ENCODE peak calls at places on chromosomes 7 and 10, in nine cellular contexts. X is stimulated activated CD4-positive, alpha-beta T cell treated with anti-CD3 and anti-CD28 coated beads, Interleukin-2, amount 100 ng/mL, for 24 hours; Z is foreskin fibroblast; S is fibroblast of mammary gland; Y is erythroblast; W is astrocyte of the hippocampus; L is HEK293T; G is NCI-H146; A is EL. H is an unnamed sample.

GRCh38 chr10:96690755-96691730 is 29.3 kb downstream of the PIK3AP1 start:
- DNase-seq in X (no peak), Z (no peak), S (no peak), Y (peak), W (peak), L (no peak), G (no peak), A (peak), H (no peak)

GRCh38 chr7:27148031-27148775 is 629 bp upstream of the HOXA6 start:
- DNase-seq in X (no peak), Z (no peak), S (peak), Y (no peak), W (no peak), L (no peak), G (peak), A (no peak), H (no peak)

GRCh38 chr7:129612112-129613015 is 844 bp downstream of the NRF1 start:
- DNase-seq in X (peak), Z (no peak), S (peak), Y (peak), W (peak), L (peak), G (peak), A (peak), H (peak)

GRCh38 chr7:1794888-1795542 is 124.9 kb downstream of the ELFN1 start:
- DNase-seq in X (no peak), Z (no peak), S (no peak), Y (peak), W (no peak), L (no peak), G (peak), A (peak), H (no peak)

GRCh38 chr7:28669329-28669728 is 257.0 kb downstream of the CREB5 start:
- DNase-seq in X (no peak), Z (no peak), S (no peak), Y (no peak), W (no peak), L (no peak), G (no peak), A (no peak), H (no peak)

GRCh38 chr7:13198036-13198435 is 510.6 kb downstream of the ARL4A start:
- DNase-seq in X (no peak), Z (no peak), S (no peak), Y (no peak), W (no peak), L (no peak), G (no peak), A (peak), H (no peak)

GRCh38 chr7:27064169-27064568 is 31.6 kb downstream of the HOXA1 start:
- DNase-seq in X (no peak), Z (no peak), S (peak), Y (no peak), W (no peak), L (no peak), G (no peak), A (no peak), H (no peak)

GRCh38 chr7:7978860-7979259 is 10.3 kb downstream of the GLCCI1 start:
- DNase-seq in X (no peak), Z (no peak), S (no peak), Y (peak), W (no peak), L (no peak), G (no peak), A (no peak), H (no peak)

GRCh38 chr10:117373848-117374505 is 1.3 kb downstream of the PDZD8 start:
- DNase-seq in X (peak), Z (peak), S (peak), Y (peak), W (peak), L (peak), G (peak), A (peak), H (peak)

GRCh38 chr10:33416209-33416608 is 81.7 kb upstream of the NRP1 start:
- DNase-seq in X (no peak), Z (no peak), S (no peak), Y (no peak), W (no peak), L (no peak), G (no peak), A (no peak), H (no peak)

GRCh38 chr7:20596653-20597052 is 18.8 kb upstream of the ABCB5 start:
- DNase-seq in X (no peak), Z (peak), S (peak), Y (no peak), W (peak), L (no peak), G (no peak), A (peak), H (no peak)

GRCh38 chr10:101031796-101032636 is 982 bp downstream of the SFXN3 start:
- DNase-seq in X (peak), Z (peak), S (peak), Y (peak), W (peak), L (no peak), G (peak), A (peak), H (peak)

GRCh38 chr7:86644282-86645173 is 819 bp downstream of the GRM3 start:
- DNase-seq in X (no peak), Z (no peak), S (no peak), Y (no peak), W (peak), L (no peak), G (no peak), A (no peak), H (no peak)

GRCh38 chr10:127798116-127798515 is 61.1 kb downstream of the FOXI2 start:
- DNase-seq in X (no peak), Z (no peak), S (no peak), Y (no peak), W (no peak), L (no peak), G (no peak), A (no peak), H (no peak)

GRCh38 chr7:94258856-94259255 is 135.8 kb upstream of the COL1A2 start:
- DNase-seq in X (no peak), Z (no peak), S (no peak), Y (no peak), W (no peak), L (no peak), G (no peak), A (no peak), H (no peak)

GRCh38 chr7:127792528-127793342 is 140.7 kb downstream of the SND1 start:
- DNase-seq in X (peak), Z (no peak), S (peak), Y (peak), W (no peak), L (peak), G (peak), A (no peak), H (peak)

GRCh38 chr10:5810235-5810634 is 3.0 kb downstream of the GDI2 start:
- DNase-seq in X (no peak), Z (no peak), S (no peak), Y (no peak), W (peak), L (no peak), G (no peak), A (no peak), H (no peak)

GRCh38 chr7:108254259-108254658 is 124.1 kb upstream of the LAMB4 start:
- DNase-seq in X (no peak), Z (no peak), S (no peak), Y (no peak), W (peak), L (no peak), G (no peak), A (no peak), H (no peak)

GRCh38 chr10:80144302-80145131 is 12.0 kb downstream of the PLAC9 start:
- DNase-seq in X (peak), Z (no peak), S (no peak), Y (no peak), W (no peak), L (no peak), G (peak), A (no peak), H (no peak)

GRCh38 chr7:57381581-57381980 is 68.4 kb upstream of the ZNF716 start:
- DNase-seq in X (no peak), Z (no peak), S (no peak), Y (no peak), W (no peak), L (no peak), G (no peak), A (no peak), H (no peak)

GRCh38 chr10:78255796-78256638 is 222.4 kb downstream of the RPS24 start:
- DNase-seq in X (no peak), Z (peak), S (peak), Y (peak), W (peak), L (no peak), G (no peak), A (peak), H (no peak)

GRCh38 chr7:115033917-115034459 is 112.1 kb downstream of the MDFIC start:
- DNase-seq in X (no peak), Z (no peak), S (no peak), Y (no peak), W (no peak), L (no peak), G (no peak), A (no peak), H (no peak)

GRCh38 chr10:13139150-13139549 is 22.2 kb upstream of the MCM10 start:
- DNase-seq in X (no peak), Z (no peak), S (no peak), Y (no peak), W (no peak), L (peak), G (peak), A (no peak), H (no peak)

GRCh38 chr7:31407277-31407676 is 66.8 kb upstream of the NEUROD6 start:
- DNase-seq in X (no peak), Z (no peak), S (no peak), Y (no peak), W (peak), L (no peak), G (no peak), A (no peak), H (no peak)